ENCODE peak calls at places on chromosomes 16 and 17, in seven cellular contexts. I is cardiac muscle cell; E is left lung; J is AG04450; Z is CD8-positive, alpha-beta T cell; R is uterus; B is endodermal cell. G is an unnamed sample.

GRCh38 chr16:70402916-70403659 is 35.8 kb downstream of the ST3GAL2 start:
- DNase-seq in I (no peak), E (no peak), J (no peak), Z (no peak), R (no peak), B (no peak), G (no peak)

GRCh38 chr17:73007447-73007846 is 85.0 kb downstream of the SLC39A11 start:
- DNase-seq in I (no peak), E (no peak), J (no peak), Z (no peak), R (no peak), B (no peak), G (no peak)

GRCh38 chr17:10798332-10798749 is 5.6 kb downstream of the TMEM238L start:
- DNase-seq in I (no peak), E (no peak), J (no peak), Z (no peak), R (no peak), B (no peak), G (no peak)

GRCh38 chr16:5906351-5906750 is 808.8 kb upstream of the EEF2KMT start:
- DNase-seq in I (no peak), E (no peak), J (no peak), Z (no peak), R (no peak), B (no peak), G (no peak)

GRCh38 chr16:47887496-47887895 is 268.3 kb downstream of the ABCC12 start:
- DNase-seq in I (no peak), E (no peak), J (no peak), Z (no peak), R (no peak), B (peak; percentile 81), G (no peak)

GRCh38 chr17:60545465-60546191 is 19.6 kb upstream of the APPBP2 start:
- DNase-seq in I (no peak), E (no peak), J (no peak), Z (no peak), R (no peak), B (no peak), G (no peak)

GRCh38 chr17:4880850-4881249 is 18.5 kb upstream of the C17orf107 start:
- DNase-seq in I (no peak), E (no peak), J (no peak), Z (no peak), R (no peak), B (no peak), G (no peak)

GRCh38 chr16:7236824-7237410 is 95.7 kb upstream of the RBFOX1 start:
- DNase-seq in I (no peak), E (no peak), J (no peak), Z (no peak), R (no peak), B (no peak), G (no peak)

GRCh38 chr16:24309222-24309905 is 53.2 kb downstream of the CACNG3 start:
- DNase-seq in I (no peak), E (no peak), J (no peak), Z (no peak), R (no peak), B (no peak), G (no peak)

GRCh38 chr16:2308089-2308962 is 32.2 kb downstream of the ABCA3 start:
- DNase-seq in I (no peak), E (no peak), J (no peak), Z (no peak), R (no peak), B (no peak), G (no peak)

GRCh38 chr17:57356722-57357391 is 100.5 kb downstream of the MSI2 start:
- DNase-seq in I (no peak), E (no peak), J (no peak), Z (no peak), R (no peak), B (peak; percentile 71), G (peak; percentile 21)

GRCh38 chr16:12758031-12758669 is 45.5 kb downstream of the CPPED1 start:
- DNase-seq in I (peak; percentile 67), E (no peak), J (no peak), Z (no peak), R (no peak), B (no peak), G (peak; percentile 76)

GRCh38 chr16:82694239-82694874 is 67.6 kb downstream of the CDH13 start:
- DNase-seq in I (no peak), E (no peak), J (no peak), Z (no peak), R (no peak), B (no peak), G (no peak)

GRCh38 chr16:69567031-69567680 is 1.4 kb downstream of the NFAT5 start:
- DNase-seq in I (peak; percentile 66), E (no peak), J (no peak), Z (no peak), R (no peak), B (peak; percentile 68), G (no peak)

GRCh38 chr16:11621920-11622651 is 35.4 kb upstream of the LITAF start:
- DNase-seq in I (no peak), E (no peak), J (no peak), Z (peak; percentile 73), R (no peak), B (no peak), G (no peak)

GRCh38 chr17:35171834-35172233 is 22.4 kb downstream of the SLC35G3 start:
- DNase-seq in I (no peak), E (no peak), J (no peak), Z (no peak), R (no peak), B (no peak), G (no peak)

GRCh38 chr17:35169964-35170363 is 22.3 kb downstream of the UNC45B start:
- DNase-seq in I (no peak), E (no peak), J (no peak), Z (no peak), R (no peak), B (no peak), G (no peak)

GRCh38 chr17:35174835-35175334 is 19.3 kb downstream of the SLC35G3 start:
- DNase-seq in I (no peak), E (no peak), J (no peak), Z (no peak), R (no peak), B (no peak), G (no peak)

GRCh38 chr17:35167666-35168065 is 20.0 kb downstream of the UNC45B start:
- DNase-seq in I (no peak), E (no peak), J (no peak), Z (no peak), R (no peak), B (no peak), G (no peak)

DNA sequence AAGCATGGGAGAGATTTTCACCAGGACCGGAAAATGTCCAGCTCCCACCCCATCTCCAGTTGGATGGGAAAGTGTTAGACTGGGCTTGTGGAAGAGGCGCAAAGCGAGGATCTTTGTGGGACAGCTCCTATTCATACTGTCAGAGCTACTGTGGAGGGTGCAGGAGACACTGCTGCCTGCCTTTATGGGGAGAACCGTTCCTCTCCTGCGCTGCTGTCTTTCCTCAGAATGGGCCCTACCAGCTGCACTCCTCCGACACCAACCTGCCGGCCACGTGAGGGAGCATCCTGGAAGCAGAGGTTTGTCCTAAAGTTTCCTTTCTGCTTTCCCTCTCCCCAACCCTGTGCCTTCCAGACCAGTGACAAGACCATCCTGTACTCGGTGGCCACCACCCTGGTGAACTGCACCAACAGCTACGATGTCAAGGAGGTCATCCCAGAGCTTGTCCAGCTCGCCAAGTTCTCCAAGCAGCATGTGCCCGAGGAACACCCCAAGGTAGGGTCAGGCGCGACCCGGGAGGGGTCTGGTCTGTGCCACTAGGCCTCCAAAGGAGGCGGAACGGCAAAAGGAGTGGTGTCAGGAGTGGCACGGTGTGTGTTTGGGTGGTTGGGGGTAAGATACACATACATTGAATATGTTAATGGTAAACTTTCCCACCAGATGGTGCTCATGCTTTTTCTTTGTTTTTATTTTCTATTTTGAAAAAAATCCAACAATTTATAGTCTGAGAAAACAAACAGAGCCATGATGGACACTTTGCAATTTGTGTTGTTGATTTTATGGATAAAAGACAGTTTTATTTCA is 23.0 kb downstream of the SLC35G3 start:
- DNase-seq in I (no peak), E (peak; percentile 30), J (no peak), Z (no peak), R (no peak), B (no peak), G (no peak)
- H3K27ac ChIP-seq in I (no peak overlapping the region), E (no peak overlapping the region), J (no peak overlapping the region), Z (peak overlapping the region; percentile 51), R (no peak overlapping the region), B (no peak overlapping the region), G (no peak overlapping the region)

DNA sequence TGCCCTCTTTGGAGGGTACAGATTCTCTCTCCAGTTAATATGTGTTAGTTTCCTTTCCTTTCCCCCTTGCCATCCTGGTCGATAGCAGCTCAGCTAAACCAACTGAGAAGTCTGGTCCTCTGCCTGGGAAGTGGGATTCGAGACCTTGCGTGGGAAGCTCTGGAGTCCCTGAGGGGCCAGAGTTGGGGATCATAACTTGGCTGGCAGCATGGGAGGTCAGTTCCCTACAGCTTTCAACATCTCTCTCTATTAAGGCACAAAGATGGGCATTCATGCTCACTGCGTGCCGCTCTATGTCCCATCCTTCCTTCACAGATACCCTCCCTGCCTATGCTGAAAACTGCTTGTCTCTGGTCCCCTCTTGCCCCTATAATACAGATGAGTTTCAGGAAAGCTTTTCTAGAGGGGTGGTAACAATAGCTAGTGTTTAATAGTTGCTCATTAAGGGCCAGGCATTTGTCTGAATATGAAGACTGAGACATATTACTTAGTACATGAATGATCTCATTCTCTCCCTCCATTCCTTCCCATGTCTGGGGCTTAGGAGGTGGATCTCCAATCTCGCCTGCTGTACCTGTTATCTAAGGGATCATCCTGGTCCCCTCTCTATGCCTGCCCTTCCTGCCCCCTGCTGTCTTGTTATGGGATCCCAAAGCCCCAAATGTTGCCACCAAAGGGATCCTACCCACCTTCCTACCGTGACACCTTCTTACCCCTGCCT is 10.8 kb downstream of the THRA start:
- DNase-seq in I (no peak), E (no peak), J (no peak), Z (no peak), R (no peak), B (no peak), G (no peak)
- TF ChIP-seq CTCF in I (no peak), E (no peak), J (no peak), Z (no peak), R (no peak), B (no peak), G (no peak)

GRCh38 chr16:3938471-3938842 is 57.9 kb upstream of the CREBBP start:
- DNase-seq in I (no peak), E (no peak), J (no peak), Z (no peak), R (no peak), B (no peak), G (no peak)
- H3K27ac ChIP-seq in I (no peak overlapping the region), E (no peak overlapping the region), J (no peak overlapping the region), Z (no peak overlapping the region), R (no peak overlapping the region), B (no peak overlapping the region), G (no peak overlapping the region)

GRCh38 chr16:80552277-80552676 is 11.5 kb downstream of the DYNLRB2 start:
- DNase-seq in I (no peak), E (no peak), J (no peak), Z (no peak), R (no peak), B (no peak), G (no peak)

GRCh38 chr16:80557037-80557436 is 16.2 kb downstream of the DYNLRB2 start:
- DNase-seq in I (no peak), E (no peak), J (no peak), Z (no peak), R (no peak), B (no peak), G (no peak)

GRCh38 chr16:80559369-80559768 is 18.6 kb downstream of the DYNLRB2 start:
- DNase-seq in I (no peak), E (no peak), J (no peak), Z (no peak), R (no peak), B (no peak), G (no peak)

GRCh38 chr16:80554037-80554436 is 13.2 kb downstream of the DYNLRB2 start:
- DNase-seq in I (no peak), E (no peak), J (no peak), Z (no peak), R (no peak), B (no peak), G (no peak)

GRCh38 chr16:80556481-80556880 is 15.7 kb downstream of the DYNLRB2 start:
- DNase-seq in I (no peak), E (no peak), J (no peak), Z (no peak), R (no peak), B (no peak), G (no peak)
- TF ChIP-seq CTCF in I (no peak), E (no peak), J (no peak), Z (no peak), R (no peak), B (no peak), G (no peak)

G was measured in WERI-Rb-1.